ENCODE peak calls at places on chromosome 10, in seven cellular contexts. B is AG04450, Z is fibroblast of mammary gland, J is PC-3, L is foreskin fibroblast, G is HFF-Myc, M is fibroblast of villous mesenchyme. C is an unnamed sample.

GRCh38 chr10:112813866-112814596 is 136.0 kb upstream of the TCF7L2 start:
- DNase-seq in B (no peak), Z (no peak), J (no peak), L (no peak), G (no peak), M (no peak), C (no peak)

GRCh38 chr10:74824184-74825032 is 2.0 kb upstream of the KAT6B start:
- DNase-seq in B (no peak), Z (no peak), J (no peak), L (no peak), G (no peak), M (no peak), C (no peak)

GRCh38 chr10:84543077-84543476 is 214.7 kb downstream of the CCSER2 start:
- DNase-seq in B (no peak), Z (no peak), J (no peak), L (no peak), G (no peak), M (no peak), C (no peak)

GRCh38 chr10:22599048-22599561 is 115.3 kb downstream of the PIP4K2A start:
- DNase-seq in B (peak), Z (peak), J (peak), L (peak), G (peak), M (peak), C (peak)

GRCh38 chr10:88386204-88386877 is 196.8 kb downstream of the RNLS start:
- DNase-seq in B (no peak), Z (peak), J (no peak), L (peak), G (no peak), M (peak), C (no peak)

GRCh38 chr10:31101123-31101522 is 69.5 kb upstream of the ZNF438 start:
- DNase-seq in B (peak), Z (peak), J (peak), L (peak), G (peak), M (peak), C (peak)

GRCh38 chr10:1182280-1183032 is 126.3 kb downstream of the WDR37 start:
- DNase-seq in B (no peak), Z (no peak), J (no peak), L (no peak), G (no peak), M (no peak), C (no peak)

GRCh38 chr10:46531737-46532136 is 24.7 kb downstream of the GPRIN2 start:
- DNase-seq in B (no peak), Z (no peak), J (no peak), L (no peak), G (no peak), M (no peak), C (no peak)

GRCh38 chr10:132065491-132066105 is at the start of gene JAKMIP3:
- DNase-seq in B (peak), Z (peak), J (peak), L (peak), G (peak), M (peak), C (peak)

GRCh38 chr10:14025283-14025682 is 305.4 kb downstream of the FRMD4A start:
- DNase-seq in B (no peak), Z (no peak), J (no peak), L (no peak), G (no peak), M (no peak), C (no peak)

GRCh38 chr10:120415709-120416330 is 41.2 kb upstream of the PLPP4 start:
- DNase-seq in B (no peak), Z (peak), J (peak), L (no peak), G (no peak), M (peak), C (peak)
- H3K4me3 ChIP-seq in B (no peak), Z (no peak), J (peak), L (no peak), G (no peak), M (no peak), C (no peak)

DNA sequence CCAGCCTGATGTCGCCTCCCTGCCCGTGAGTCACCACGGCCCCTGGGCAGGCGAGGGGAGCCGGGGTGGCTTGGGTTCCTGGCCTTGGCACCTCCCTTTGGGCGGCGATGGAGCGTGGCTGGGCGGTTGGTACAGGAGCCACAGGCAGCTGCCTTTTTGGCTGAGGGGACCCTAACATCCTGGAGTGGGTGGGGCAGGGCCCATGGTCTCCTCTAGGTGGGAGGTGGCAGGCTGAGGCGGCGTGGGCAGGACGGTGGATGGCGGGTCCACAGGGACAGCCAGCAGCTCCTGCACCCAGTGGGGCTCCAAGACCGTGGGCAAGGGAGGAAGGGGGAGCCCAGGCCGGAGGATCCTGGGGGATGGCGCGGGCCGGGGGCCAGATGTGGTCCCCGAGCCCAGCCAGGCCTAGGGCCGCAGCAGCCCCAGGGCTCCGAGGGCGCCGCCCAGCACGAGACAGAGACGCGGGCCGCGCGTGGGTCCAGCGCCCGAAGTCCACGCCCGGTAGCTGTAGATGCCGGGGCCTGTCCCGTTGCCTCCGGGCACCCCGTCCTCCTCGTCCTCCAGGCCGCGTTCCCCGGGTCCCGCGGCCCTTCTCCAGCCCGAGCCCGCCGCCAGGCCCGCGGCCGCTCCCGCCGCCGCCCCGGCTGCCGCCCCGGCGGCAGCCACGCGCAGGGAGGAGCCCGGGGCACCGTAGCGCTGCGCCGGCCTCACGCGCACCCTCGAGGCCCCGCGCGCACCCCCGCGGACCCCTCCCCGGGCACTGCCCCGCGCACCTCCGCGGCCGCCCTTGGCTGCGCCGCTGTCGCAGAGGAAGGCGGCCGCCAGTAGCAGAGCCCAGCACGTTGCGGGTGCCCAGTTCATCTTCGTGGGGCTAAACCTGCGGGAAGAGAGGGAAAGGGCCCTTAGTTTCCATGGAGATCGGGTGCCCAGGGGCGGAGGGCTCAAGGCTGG is 1.3 kb downstream of the SPRN start:
- DNase-seq in B (no peak), Z (no peak), J (no peak), L (no peak), G (no peak), M (no peak), C (no peak)
- H3K4me3 ChIP-seq in B (peak), Z (no peak), J (no peak), L (no peak), G (no peak), M (no peak), C (peak)

DNA sequence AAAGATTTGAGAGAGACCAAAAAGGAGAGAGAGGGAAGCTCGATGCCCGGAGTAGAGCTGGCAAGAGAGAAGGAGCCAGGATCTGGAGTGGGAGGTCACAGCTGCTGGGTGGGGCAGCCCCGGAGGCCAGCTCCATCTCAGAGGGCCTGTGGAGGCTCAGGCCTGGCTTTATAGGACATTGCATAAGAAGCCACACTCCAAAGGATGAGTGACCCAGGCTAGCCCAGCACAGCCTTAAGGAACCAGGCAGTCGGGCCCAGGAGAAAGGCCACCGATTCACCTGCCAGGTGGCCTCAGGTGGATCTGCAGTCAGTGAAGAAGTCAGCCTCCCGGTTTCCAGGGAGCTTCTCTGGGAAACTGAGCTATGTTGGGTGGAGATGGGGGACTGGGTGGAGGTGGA is 691 bp downstream of the PLAC9 start:
- DNase-seq in B (no peak), Z (peak), J (peak), L (peak), G (no peak), M (peak), C (no peak)
- H3K4me3 ChIP-seq in B (peak), Z (peak), J (peak), L (peak), G (peak), M (peak), C (peak)

DNA sequence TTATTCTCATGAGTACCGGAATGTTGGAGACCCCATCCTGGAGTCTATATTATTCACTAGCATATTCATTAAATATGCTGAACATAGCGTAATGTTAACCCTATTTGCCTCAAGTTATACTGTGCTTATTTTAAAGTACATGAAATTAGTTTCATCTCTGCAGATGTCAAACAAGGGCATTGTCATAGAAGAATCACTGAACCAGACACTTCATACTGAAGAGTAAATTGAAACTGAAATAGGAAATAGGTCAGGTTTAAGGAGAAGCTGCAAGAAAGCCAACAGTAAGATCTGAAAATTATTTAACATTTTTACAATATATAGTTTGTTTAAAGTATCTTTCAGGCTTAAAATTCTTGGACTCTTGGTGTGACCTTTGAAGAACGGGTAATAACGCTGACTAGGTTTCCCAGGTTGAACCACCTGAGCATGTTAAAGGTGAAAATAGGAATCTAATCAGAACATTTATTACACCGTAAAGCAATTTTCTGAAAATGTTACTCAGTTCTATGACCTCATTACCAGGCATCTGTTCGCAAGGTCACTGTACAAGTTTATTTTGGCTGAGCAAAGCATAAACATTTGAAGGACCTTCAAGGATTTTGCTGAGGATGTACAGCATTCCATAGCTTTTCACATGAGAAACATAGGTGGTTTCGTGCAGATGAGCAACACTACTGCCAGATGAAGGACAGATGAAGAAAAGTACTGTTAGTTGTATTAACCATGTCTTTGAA is 82.7 kb downstream of the REEP3 start:
- DNase-seq in B (peak), Z (peak), J (no peak), L (peak), G (no peak), M (peak), C (peak)
- H3K4me3 ChIP-seq in B (no peak), Z (no peak), J (no peak), L (no peak), G (no peak), M (no peak), C (no peak)

GRCh38 chr10:28365840-28366239 is 63.0 kb upstream of the MPP7 start:
- DNase-seq in B (no peak), Z (no peak), J (no peak), L (no peak), G (no peak), M (no peak), C (no peak)

GRCh38 chr10:28370107-28370835 is 67.4 kb upstream of the MPP7 start:
- DNase-seq in B (no peak), Z (no peak), J (no peak), L (no peak), G (no peak), M (no peak), C (no peak)

GRCh38 chr10:28367419-28367818 is 64.6 kb upstream of the MPP7 start:
- DNase-seq in B (no peak), Z (no peak), J (no peak), L (no peak), G (no peak), M (no peak), C (no peak)

GRCh38 chr10:28367865-28368541 is 65.1 kb upstream of the MPP7 start:
- DNase-seq in B (no peak), Z (peak), J (no peak), L (no peak), G (peak), M (no peak), C (no peak)

DNA sequence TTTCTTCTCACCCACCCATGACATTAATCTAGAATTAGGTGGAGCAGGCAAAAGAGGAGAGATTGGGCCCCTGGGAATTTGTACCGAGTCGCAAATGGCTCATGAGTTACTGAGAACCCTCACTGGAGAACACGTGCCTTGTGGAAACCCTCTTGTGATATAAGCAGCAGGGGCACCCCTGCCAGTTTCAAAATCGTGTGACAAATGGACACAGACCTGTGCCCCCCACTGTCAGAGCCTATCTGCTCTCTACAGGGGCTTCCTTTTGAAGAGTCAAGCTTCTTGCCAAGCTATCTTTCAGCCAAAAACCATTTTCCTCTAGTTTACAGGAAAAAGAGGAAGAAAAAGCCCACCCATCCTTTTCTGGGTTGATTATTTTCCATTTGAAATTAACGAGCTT is 64.1 kb upstream of the MPP7 start:
- DNase-seq in B (no peak), Z (no peak), J (no peak), L (no peak), G (no peak), M (no peak), C (no peak)
- H3K4me3 ChIP-seq in B (no peak), Z (no peak), J (no peak), L (no peak), G (no peak), M (no peak), C (no peak)

DNA sequence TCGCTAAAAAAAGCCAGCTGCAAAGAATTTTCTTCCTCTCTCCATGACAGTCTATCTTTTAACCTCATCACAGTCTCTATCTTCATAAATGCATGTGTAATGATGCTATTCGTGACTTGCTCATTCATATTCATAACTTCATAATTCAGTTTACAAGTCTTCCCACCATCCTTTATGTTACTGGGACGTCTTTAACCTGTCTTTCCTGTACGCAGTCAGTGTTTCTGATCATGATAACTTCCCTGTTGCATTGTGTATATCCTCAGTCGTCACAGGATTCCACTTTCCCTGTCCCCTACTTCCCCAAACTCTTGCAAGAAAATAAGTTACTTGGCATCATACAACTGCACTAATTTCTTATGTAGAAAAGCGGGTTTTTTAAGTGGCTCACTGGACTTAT is 165.6 kb upstream of the ASAH2 start:
- DNase-seq in B (no peak), Z (no peak), J (no peak), L (no peak), G (no peak), M (peak), C (no peak)
- H3K4me3 ChIP-seq in B (peak), Z (peak), J (no peak), L (peak), G (peak), M (peak), C (no peak)

GRCh38 chr10:3241128-3242057 is 68.8 kb upstream of the PITRM1 start:
- DNase-seq in B (no peak), Z (no peak), J (no peak), L (no peak), G (no peak), M (no peak), C (no peak)
- H3K4me3 ChIP-seq in B (no peak), Z (no peak), J (no peak), L (no peak), G (no peak), M (no peak), C (no peak)

DNA sequence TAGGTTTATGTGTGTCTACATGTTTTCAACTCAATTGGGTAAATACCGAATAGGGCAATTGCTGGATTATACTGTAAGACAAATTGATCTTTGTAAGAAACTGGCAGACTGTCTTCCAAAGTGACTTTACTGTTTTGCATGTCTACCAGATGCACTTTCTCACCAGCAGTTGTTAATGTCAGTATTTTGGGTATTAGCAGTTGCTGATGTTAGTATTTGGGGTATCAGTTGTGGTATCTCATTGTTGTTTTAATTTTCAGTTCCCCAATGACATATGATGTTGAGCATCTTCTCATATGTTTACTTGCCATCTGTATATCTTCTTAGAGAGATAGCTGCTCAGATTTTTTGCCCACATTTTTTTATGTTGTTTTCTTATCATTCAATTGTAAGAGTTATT is 10.6 kb downstream of the PDE6C start:
- DNase-seq in B (no peak), Z (no peak), J (no peak), L (no peak), G (no peak), M (no peak), C (no peak)
- H3K4me3 ChIP-seq in B (no peak), Z (no peak), J (no peak), L (no peak), G (no peak), M (no peak), C (no peak)

GRCh38 chr10:118045154-118045841 is 1.4 kb downstream of the RAB11FIP2 start:
- DNase-seq in B (no peak), Z (peak), J (no peak), L (no peak), G (no peak), M (peak), C (no peak)
- H3K4me3 ChIP-seq in B (peak), Z (peak), J (peak), L (peak), G (peak), M (peak), C (peak)